ENCODE peak calls at places on chromosome 1, in four cellular contexts. E is cardiac muscle cell, D is body of pancreas, V is adrenal gland. C is an unnamed sample.

GRCh38 chr1:191963286-191963685 is 195.0 kb upstream of the RGS18 start:
- DNase-seq in E (peak), D (no peak), V (no peak), C (no peak)

GRCh38 chr1:156251527-156251926 is 3.7 kb upstream of the PAQR6 start:
- DNase-seq in E (peak), D (no peak), V (no peak), C (no peak)

GRCh38 chr1:196877964-196878363 is 9.9 kb upstream of the CFHR4 start:
- DNase-seq in E (peak), D (no peak), V (no peak), C (peak)

GRCh38 chr1:35345439-35345981 is 77.0 kb downstream of the ZMYM4 start:
- DNase-seq in E (peak), D (no peak), V (no peak), C (no peak)

GRCh38 chr1:35915693-35916092 is 15.2 kb upstream of the AGO3 start:
- DNase-seq in E (peak), D (no peak), V (no peak), C (no peak)

GRCh38 chr1:62856964-62857363 is 73.0 kb downstream of the ATG4C start:
- DNase-seq in E (no peak), D (no peak), V (no peak), C (no peak)

GRCh38 chr1:190067592-190067991 is 410.1 kb downstream of the BRINP3 start:
- DNase-seq in E (peak), D (no peak), V (no peak), C (no peak)

GRCh38 chr1:149997585-149998262 is 12.8 kb downstream of the OTUD7B start:
- DNase-seq in E (no peak), D (no peak), V (no peak), C (no peak)

GRCh38 chr1:54883349-54884102 is 3.5 kb downstream of the DHCR24 start:
- DNase-seq in E (peak), D (no peak), V (no peak), C (no peak)

GRCh38 chr1:85576256-85576641 is 4.3 kb upstream of the CCN1 start:
- DNase-seq in E (no peak), D (no peak), V (peak), C (peak)

GRCh38 chr1:52970149-52970548 is 43.1 kb downstream of the SCP2 start:
- DNase-seq in E (peak), D (no peak), V (no peak), C (peak)

GRCh38 chr1:181061891-181062777 is 26.4 kb upstream of the IER5 start:
- DNase-seq in E (no peak), D (no peak), V (no peak), C (no peak)

GRCh38 chr1:221636967-221637366 is 104.9 kb downstream of the DUSP10 start:
- DNase-seq in E (no peak), D (no peak), V (no peak), C (no peak)

DNA sequence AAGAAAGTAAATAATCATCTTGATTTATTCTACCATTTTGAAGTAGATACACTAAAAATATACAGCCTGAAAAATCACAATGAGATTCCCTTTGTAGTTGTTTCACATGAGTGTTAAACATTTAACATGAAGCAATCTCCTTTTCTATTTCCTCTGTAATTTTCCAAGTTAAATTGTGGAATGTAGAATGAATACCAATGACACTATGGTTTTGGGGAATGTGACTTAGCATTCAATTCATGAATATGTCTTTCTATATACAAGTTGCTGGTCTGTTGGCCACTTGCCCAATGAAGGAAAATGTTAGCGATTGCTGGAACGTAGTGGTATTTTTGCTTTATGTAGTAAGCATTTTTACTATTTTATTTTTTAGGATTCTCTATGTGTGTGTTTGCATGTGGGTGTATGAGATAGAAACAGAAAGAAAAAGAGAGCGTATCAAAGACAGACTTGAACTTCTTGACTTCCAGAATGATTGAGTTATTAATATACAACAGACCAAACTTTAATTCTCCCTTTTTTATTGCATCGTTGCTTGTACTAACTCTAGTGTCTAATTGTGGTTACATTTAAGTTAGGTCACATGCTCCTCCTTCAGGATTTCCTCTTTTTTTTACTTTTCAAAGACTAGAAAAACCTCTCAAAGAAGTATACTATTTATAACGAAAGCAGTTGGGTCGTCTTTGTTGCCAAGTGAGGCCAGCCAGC is 5.9 kb downstream of the TGFB2 start:
- DNase-seq in E (peak), D (no peak), V (no peak), C (no peak)
- H3K4me3 ChIP-seq in E (peak), D (no peak), V (peak), C (no peak)

GRCh38 chr1:94094466-94095111 is 26.4 kb downstream of the ABCA4 start:
- DNase-seq in E (peak), D (no peak), V (peak), C (no peak)

GRCh38 chr1:94093996-94094395 is 27.0 kb downstream of the ABCA4 start:
- DNase-seq in E (peak), D (no peak), V (no peak), C (no peak)

GRCh38 chr1:94095112-94095637 is 25.8 kb downstream of the ABCA4 start:
- DNase-seq in E (peak), D (peak), V (peak), C (no peak)

GRCh38 chr1:94092210-94092613 is 28.7 kb downstream of the ABCA4 start:
- DNase-seq in E (peak), D (no peak), V (peak), C (no peak)

DNA sequence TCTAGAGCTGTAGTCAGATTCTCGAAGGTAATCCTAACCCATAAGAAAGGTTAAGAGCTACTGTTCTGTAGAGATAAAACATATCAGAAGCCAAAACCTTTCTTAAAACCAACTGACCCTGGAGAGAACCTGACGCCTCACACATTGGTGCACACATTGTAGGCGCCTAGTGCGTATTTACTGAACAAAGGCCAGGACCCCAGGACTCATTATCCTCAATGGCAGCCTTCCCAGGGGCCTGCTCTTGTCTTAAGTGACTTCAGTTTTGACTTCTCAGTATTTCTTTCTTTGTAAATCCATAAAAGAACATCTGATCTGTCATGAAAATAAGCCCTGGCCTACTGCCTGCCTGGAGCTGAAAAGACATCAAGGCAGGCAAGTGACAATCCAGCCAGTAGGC is 27.6 kb downstream of the ABCA4 start:
- DNase-seq in E (no peak), D (no peak), V (no peak), C (no peak)
- H3K27ac ChIP-seq in E (no peak), D (no peak), V (no peak), C (no peak)

DNA sequence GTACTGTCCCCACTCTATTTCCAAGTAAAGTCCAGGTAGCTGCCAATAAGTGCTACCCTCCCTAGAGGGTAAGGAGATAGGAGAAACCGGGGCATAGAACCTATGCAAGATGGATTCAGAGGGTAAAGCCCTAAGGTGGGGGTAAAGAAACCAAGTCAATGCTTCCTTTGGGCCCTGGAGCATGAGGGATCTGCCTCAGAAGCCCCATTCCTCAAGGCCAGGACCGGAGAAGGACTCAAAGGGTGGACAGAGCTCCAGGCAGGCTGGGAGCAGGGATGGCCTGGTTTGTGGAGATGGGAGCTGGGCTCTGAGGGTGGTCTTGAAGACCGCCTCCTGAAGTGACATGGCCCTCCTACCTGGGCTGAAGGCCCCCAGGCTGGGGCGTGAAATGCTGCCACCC is 3.9 kb downstream of the EPHA2 start:
- DNase-seq in E (no peak), D (no peak), V (no peak), C (no peak)
- H3K4me3 ChIP-seq in E (no peak), D (no peak), V (peak), C (no peak)

GRCh38 chr1:119631086-119631432 is 17.0 kb downstream of the ZNF697 start:
- DNase-seq in E (no peak), D (no peak), V (no peak), C (no peak)

GRCh38 chr1:119626146-119626545 is 21.9 kb downstream of the ZNF697 start:
- DNase-seq in E (no peak), D (no peak), V (no peak), C (no peak)

GRCh38 chr1:119623651-119624050 is 24.4 kb downstream of the ZNF697 start:
- DNase-seq in E (peak), D (no peak), V (no peak), C (no peak)

GRCh38 chr1:119622694-119623515 is 25.2 kb downstream of the ZNF697 start:
- DNase-seq in E (no peak), D (no peak), V (no peak), C (no peak)

DNA sequence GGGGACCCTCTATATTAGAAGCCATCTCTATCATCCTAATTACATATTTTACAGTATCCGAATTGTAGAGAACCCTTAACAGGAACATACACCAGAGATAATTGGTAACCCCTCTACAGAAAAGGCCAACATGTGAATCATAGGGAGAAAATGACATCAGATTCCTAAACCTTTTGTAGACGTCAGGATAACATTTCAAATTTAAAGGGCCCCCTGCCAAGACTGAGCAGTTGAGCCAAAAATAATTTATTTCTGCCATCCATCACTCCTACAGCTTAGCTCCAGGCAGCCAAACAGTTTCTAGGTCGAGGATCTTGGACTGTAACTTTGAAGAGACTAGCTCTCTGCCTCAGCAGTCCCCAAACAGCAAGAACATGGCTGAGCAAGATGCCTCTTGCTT is 21.2 kb downstream of the ZNF697 start:
- DNase-seq in E (peak), D (no peak), V (peak), C (no peak)
- H3K27ac ChIP-seq in E (no peak), D (no peak), V (no peak), C (no peak)